ENCODE peak calls at places on chromosomes 5 and 9, in four cellular contexts. L is H9, P is trophoblast cell, Z is mesendoderm. K is an unnamed sample.

GRCh38 chr9:107612136-107612535 is 122.6 kb upstream of the KLF4 start:
- DNase-seq in L (no peak), P (no peak), Z (no peak), K (no peak)

GRCh38 chr5:164422400-164422799 is 917.0 kb downstream of the MAT2B start:
- DNase-seq in L (peak; percentile 73), P (no peak), Z (peak; percentile 83), K (peak; percentile 61)

GRCh38 chr5:69493235-69493925 is 790 bp downstream of the OCLN start:
- DNase-seq in L (peak; percentile 56), P (no peak), Z (peak; percentile 64), K (no peak)

GRCh38 chr9:91151014-91151740 is 210.5 kb downstream of the AUH start:
- DNase-seq in L (no peak), P (no peak), Z (no peak), K (no peak)

GRCh38 chr5:152883061-152883460 is 478.0 kb upstream of the NMUR2 start:
- DNase-seq in L (no peak), P (no peak), Z (no peak), K (no peak)

GRCh38 chr9:36029765-36030528 is 6.8 kb upstream of the RECK start:
- DNase-seq in L (no peak), P (peak; percentile 67), Z (no peak), K (no peak)

GRCh38 chr5:44099643-44100042 is 289.6 kb downstream of the FGF10 start:
- DNase-seq in L (no peak), P (no peak), Z (no peak), K (no peak)

GRCh38 chr5:59724482-59725392 is 168.8 kb downstream of the PDE4D start:
- DNase-seq in L (peak; percentile 38), P (no peak), Z (peak; percentile 77), K (no peak)

GRCh38 chr9:36041491-36041890 is 4.8 kb downstream of the RECK start:
- DNase-seq in L (no peak), P (no peak), Z (no peak), K (no peak)

GRCh38 chr9:96854073-96854876 is at the start of gene ZNF782:
- DNase-seq in L (peak; percentile 98), P (peak; percentile 93), Z (peak; percentile 98), K (peak; percentile 95)

GRCh38 chr9:71760901-71761300 is 7.4 kb downstream of the CEMIP2 start:
- DNase-seq in L (peak; percentile 72), P (no peak), Z (peak; percentile 65), K (no peak)

GRCh38 chr5:134236820-134237219 is 10.9 kb upstream of the PPP2CA start:
- DNase-seq in L (no peak), P (no peak), Z (no peak), K (no peak)

GRCh38 chr5:141040093-141040762 is 10.9 kb upstream of the PCDHB1 start:
- DNase-seq in L (peak; percentile 77), P (no peak), Z (peak; percentile 89), K (peak; percentile 81)

GRCh38 chr5:42900734-42901133 is 89.0 kb upstream of the SELENOP start:
- DNase-seq in L (no peak), P (no peak), Z (no peak), K (no peak)

GRCh38 chr5:57986746-57987145 is 473.1 kb downstream of the PLK2 start:
- DNase-seq in L (peak; percentile 28), P (no peak), Z (peak; percentile 65), K (no peak)

GRCh38 chr5:78953092-78953800 is 31.9 kb downstream of the ARSB start:
- DNase-seq in L (no peak), P (no peak), Z (no peak), K (no peak)

GRCh38 chr5:2757563-2758311 is 6.3 kb upstream of the IRX2 start:
- DNase-seq in L (peak; percentile 40), P (peak; percentile 97), Z (peak; percentile 90), K (no peak)

GRCh38 chr9:70105142-70105541 is 61.5 kb downstream of the MAMDC2 start:
- DNase-seq in L (no peak), P (no peak), Z (no peak), K (no peak)

GRCh38 chr9:136107155-136107952 is 11.3 kb downstream of the TMEM250 start:
- DNase-seq in L (peak; percentile 66), P (no peak), Z (no peak), K (no peak)

GRCh38 chr9:109310486-109310901 is 10.4 kb downstream of the EPB41L4B start:
- DNase-seq in L (no peak), P (no peak), Z (no peak), K (no peak)

GRCh38 chr5:146475190-146475801 is 28.2 kb downstream of the TCERG1 start:
- DNase-seq in L (no peak), P (no peak), Z (peak; percentile 6), K (no peak)

DNA sequence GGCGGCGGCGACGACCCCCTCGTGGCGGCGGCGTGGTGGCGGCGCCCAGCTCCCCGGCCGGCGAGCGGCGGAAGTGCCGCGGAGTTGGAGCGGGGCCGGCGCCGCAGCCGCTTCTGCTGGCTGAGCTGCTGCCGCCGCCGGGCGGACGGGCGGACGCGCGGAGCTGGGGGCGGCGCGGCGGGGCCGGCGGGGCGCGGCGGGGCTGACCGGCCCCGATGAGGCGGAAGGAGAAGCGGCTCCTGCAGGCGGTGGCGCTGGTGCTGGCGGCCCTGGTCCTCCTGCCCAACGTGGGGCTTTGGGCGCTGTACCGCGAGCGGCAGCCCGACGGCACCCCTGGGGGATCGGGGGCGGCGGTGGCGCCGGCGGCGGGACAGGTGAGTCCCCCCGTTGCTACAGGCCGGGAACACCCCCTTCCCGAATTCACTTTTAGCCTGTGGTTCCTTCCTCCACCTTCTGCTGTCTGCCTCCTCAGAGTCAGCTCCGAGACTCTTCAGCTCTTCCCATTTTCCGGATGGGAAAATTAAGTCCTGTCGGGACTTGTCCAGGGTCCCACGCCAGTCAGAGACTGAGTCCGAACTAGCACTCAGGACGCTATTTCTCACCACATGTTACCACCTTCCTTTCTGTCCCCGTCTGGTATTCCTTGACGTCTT is at the start of gene GALNT10:
- DNase-seq in L (peak; percentile 61), P (peak; percentile 48), Z (peak; percentile 71), K (no peak)
- H3K79me2 ChIP-seq in L (no peaks in the 10 kb centered on the region), P (peaks cover 8% of the 10 kb centered on the region), Z (peaks cover 7% of the 10 kb centered on the region), K (no peaks in the 10 kb centered on the region)

DNA sequence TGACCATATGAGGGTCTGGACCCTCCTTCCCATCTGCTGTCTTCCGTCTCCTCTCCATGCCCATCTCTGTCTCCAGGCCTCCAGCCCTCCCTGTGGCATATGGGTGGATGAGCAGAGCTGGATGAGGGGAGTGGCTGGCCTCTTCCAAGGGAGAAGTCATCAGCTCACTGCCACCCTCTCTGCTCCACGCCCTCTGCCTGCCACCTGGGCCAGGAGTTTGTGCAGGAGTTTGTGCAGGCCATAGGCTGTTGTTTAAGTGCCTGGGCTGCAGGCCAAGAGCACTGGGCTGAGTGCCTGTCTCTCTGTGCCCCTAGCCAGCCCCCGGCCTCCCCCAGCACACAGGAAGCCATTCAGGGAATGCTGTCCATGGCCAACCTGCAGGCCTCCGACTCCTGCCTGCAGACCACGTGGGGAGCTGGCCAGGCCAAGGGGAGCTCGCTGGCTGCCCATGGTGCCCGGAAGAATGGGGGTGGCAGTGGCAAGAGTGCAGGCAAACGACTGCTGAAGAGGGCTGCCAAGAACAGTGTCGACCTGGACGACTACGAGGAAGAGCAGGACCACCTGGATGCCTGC is 97.0 kb downstream of the PHF2 start:
- DNase-seq in L (peak; percentile 18), P (no peak), Z (no peak), K (no peak)
- H3K23ac ChIP-seq in L (no peak overlapping the region), P (no peak overlapping the region), Z (no peak overlapping the region), K (no peak overlapping the region)

GRCh38 chr5:143247134-143247815 is 156.2 kb downstream of the NR3C1 start:
- DNase-seq in L (no peak), P (no peak), Z (no peak), K (no peak)
- H3K79me2 ChIP-seq in L (no peaks in the 10 kb centered on the region), P (no peaks in the 10 kb centered on the region), Z (no peaks in the 10 kb centered on the region), K (no peaks in the 10 kb centered on the region)

GRCh38 chr5:670396-671270 is 22.5 kb downstream of the TPPP start:
- DNase-seq in L (peak; percentile 25), P (peak; percentile 16), Z (no peak), K (no peak)

GRCh38 chr5:673837-674629 is 19.1 kb downstream of the TPPP start:
- DNase-seq in L (peak; percentile 28), P (peak; percentile 13), Z (no peak), K (no peak)

GRCh38 chr5:673140-673836 is 19.9 kb downstream of the TPPP start:
- DNase-seq in L (peak; percentile 26), P (no peak), Z (peak; percentile 35), K (peak; percentile 45)

GRCh38 chr5:671459-672328 is 21.5 kb downstream of the TPPP start:
- DNase-seq in L (peak; percentile 82), P (peak; percentile 68), Z (peak; percentile 80), K (peak; percentile 90)

GRCh38 chr5:672329-673139 is 20.6 kb downstream of the TPPP start:
- DNase-seq in L (peak; percentile 71), P (peak; percentile 98), Z (peak; percentile 95), K (no peak)
- H3K23ac ChIP-seq in L (no peak overlapping the region), P (no peak overlapping the region), Z (no peak overlapping the region), K (no peak overlapping the region)

K was measured in H1.